ENCODE peak calls at places on chromosomes 12 and 14, in four cellular contexts. J, L, K and V are unnamed samples.

GRCh38 chr14:29176876-29177275 is 410.3 kb downstream of the FOXG1 start:
- DNase-seq in J (no peak), L (no peak), K (no peak), V (no peak)

GRCh38 chr12:45988259-45988658 is 2.1 kb downstream of the SCAF11 start:
- DNase-seq in J (no peak), L (no peak), K (no peak), V (no peak)

GRCh38 chr12:117202033-117202432 is 11.8 kb upstream of the FBXO21 start:
- DNase-seq in J (no peak), L (no peak), K (no peak), V (no peak)

GRCh38 chr12:116839287-116839830 is 41.9 kb downstream of the HRK start:
- DNase-seq in J (no peak), L (no peak), K (no peak), V (no peak)

GRCh38 chr12:59811991-59812390 is 216.2 kb downstream of the SLC16A7 start:
- DNase-seq in J (no peak), L (no peak), K (no peak), V (no peak)

GRCh38 chr12:113359133-113359938 is 949 bp downstream of the PLBD2 start:
- DNase-seq in J (no peak), L (peak), K (no peak), V (peak)

GRCh38 chr14:55951366-55952206 is 166.6 kb upstream of the PELI2 start:
- DNase-seq in J (no peak), L (no peak), K (no peak), V (no peak)

GRCh38 chr14:51328089-51328941 is 88.3 kb downstream of the TMX1 start:
- DNase-seq in J (no peak), L (peak), K (no peak), V (no peak)

GRCh38 chr12:29960113-29960512 is 176.4 kb upstream of the TMTC1 start:
- DNase-seq in J (no peak), L (peak), K (no peak), V (peak)

GRCh38 chr12:123519151-123520001 is 14.1 kb downstream of the RILPL1 start:
- DNase-seq in J (no peak), L (peak), K (no peak), V (peak)

GRCh38 chr12:115756804-115757203 is 520.7 kb downstream of the MED13L start:
- DNase-seq in J (no peak), L (no peak), K (no peak), V (no peak)

GRCh38 chr12:53098354-53098981 is 1.0 kb downstream of the IGFBP6 start:
- DNase-seq in J (no peak), L (peak), K (no peak), V (peak)

GRCh38 chr14:104118006-104118844 is 20.2 kb upstream of the KIF26A start:
- DNase-seq in J (no peak), L (no peak), K (no peak), V (no peak)

GRCh38 chr14:37615582-37616289 is 20.3 kb downstream of the TTC6 start:
- DNase-seq in J (no peak), L (no peak), K (no peak), V (no peak)

GRCh38 chr14:65502676-65503124 is 90.2 kb downstream of the FUT8 start:
- DNase-seq in J (no peak), L (peak), K (no peak), V (no peak)

GRCh38 chr12:14769462-14769836 is 33.8 kb downstream of the WBP11 start:
- DNase-seq in J (no peak), L (peak), K (no peak), V (peak)

GRCh38 chr12:48969847-48970701 is 1.5 kb downstream of the WNT10B start:
- DNase-seq in J (peak), L (no peak), K (no peak), V (peak)

GRCh38 chr12:11673666-11674464 is 24.4 kb downstream of the ETV6 start:
- DNase-seq in J (no peak), L (no peak), K (no peak), V (no peak)

GRCh38 chr14:86334355-86334754 is 804.4 kb downstream of the FLRT2 start:
- DNase-seq in J (no peak), L (no peak), K (no peak), V (no peak)